ENCODE peak calls at places on chromosomes 1 and 21, in eight cellular contexts. One of them, this sample, is unnamed.
A peak's percentile ranks its signal among the peaks of the same experiment; 100 is the strongest.

GRCh38 chr1:94942171-94943128 is 15.5 kb upstream of the CNN3 start:
- DNase-seq in tibial nerve: no peak
- DNase-seq in fibroblast of mammary gland: peak; percentile 76
- DNase-seq in mucosa of descending colon: no peak
- DNase-seq in activated CD4-positive, alpha-beta T cell treated with anti-CD3 and anti-CD28 coated beads for 24 hours: no peak
- DNase-seq in HFF-Myc: no peak
- DNase-seq in non-pigmented ciliary epithelial cell: no peak
- DNase-seq in NAMALWA: no peak
- DNase-seq in this sample: no peak

GRCh38 chr1:158022554-158023278 is 29.3 kb downstream of the KIRREL1 start:
- DNase-seq in tibial nerve: no peak
- DNase-seq in fibroblast of mammary gland: no peak
- DNase-seq in mucosa of descending colon: no peak
- DNase-seq in activated CD4-positive, alpha-beta T cell treated with anti-CD3 and anti-CD28 coated beads for 24 hours: no peak
- DNase-seq in HFF-Myc: no peak
- DNase-seq in non-pigmented ciliary epithelial cell: no peak
- DNase-seq in NAMALWA: no peak
- DNase-seq in this sample: no peak

GRCh38 chr1:10737268-10737624 is 59.2 kb downstream of the CASZ1 start:
- DNase-seq in tibial nerve: no peak
- DNase-seq in fibroblast of mammary gland: no peak
- DNase-seq in mucosa of descending colon: no peak
- DNase-seq in activated CD4-positive, alpha-beta T cell treated with anti-CD3 and anti-CD28 coated beads for 24 hours: no peak
- DNase-seq in HFF-Myc: no peak
- DNase-seq in non-pigmented ciliary epithelial cell: no peak
- DNase-seq in NAMALWA: no peak
- DNase-seq in this sample: no peak

GRCh38 chr1:200670215-200671118 is 760 bp upstream of the DDX59 start:
- DNase-seq in tibial nerve: no peak
- DNase-seq in fibroblast of mammary gland: peak; percentile 85
- DNase-seq in mucosa of descending colon: no peak
- DNase-seq in activated CD4-positive, alpha-beta T cell treated with anti-CD3 and anti-CD28 coated beads for 24 hours: peak; percentile 3
- DNase-seq in HFF-Myc: no peak
- DNase-seq in non-pigmented ciliary epithelial cell: peak; percentile 28
- DNase-seq in NAMALWA: no peak
- DNase-seq in this sample: no peak

GRCh38 chr21:34640858-34641257 is 25.9 kb upstream of the RCAN1 start:
- DNase-seq in tibial nerve: no peak
- DNase-seq in fibroblast of mammary gland: peak; percentile 86
- DNase-seq in mucosa of descending colon: no peak
- DNase-seq in activated CD4-positive, alpha-beta T cell treated with anti-CD3 and anti-CD28 coated beads for 24 hours: no peak
- DNase-seq in HFF-Myc: peak; percentile 20
- DNase-seq in non-pigmented ciliary epithelial cell: peak; percentile 63
- DNase-seq in NAMALWA: no peak
- DNase-seq in this sample: no peak

GRCh38 chr21:43262427-43262826 is 93.6 kb downstream of the CRYAA start:
- DNase-seq in tibial nerve: no peak
- DNase-seq in fibroblast of mammary gland: no peak
- DNase-seq in mucosa of descending colon: peak; percentile 59
- DNase-seq in activated CD4-positive, alpha-beta T cell treated with anti-CD3 and anti-CD28 coated beads for 24 hours: no peak
- DNase-seq in HFF-Myc: no peak
- DNase-seq in non-pigmented ciliary epithelial cell: no peak
- DNase-seq in NAMALWA: no peak
- DNase-seq in this sample: peak; percentile 81

GRCh38 chr21:36065497-36066036 is 4.3 kb upstream of the CBR1 start:
- DNase-seq in tibial nerve: no peak
- DNase-seq in fibroblast of mammary gland: peak; percentile 80
- DNase-seq in mucosa of descending colon: no peak
- DNase-seq in activated CD4-positive, alpha-beta T cell treated with anti-CD3 and anti-CD28 coated beads for 24 hours: no peak
- DNase-seq in HFF-Myc: peak; percentile 65
- DNase-seq in non-pigmented ciliary epithelial cell: no peak
- DNase-seq in NAMALWA: no peak
- DNase-seq in this sample: no peak

GRCh38 chr1:41537257-41537656 is 52.8 kb upstream of the EDN2 start:
- DNase-seq in tibial nerve: no peak
- DNase-seq in fibroblast of mammary gland: peak; percentile 79
- DNase-seq in mucosa of descending colon: peak; percentile 28
- DNase-seq in activated CD4-positive, alpha-beta T cell treated with anti-CD3 and anti-CD28 coated beads for 24 hours: no peak
- DNase-seq in HFF-Myc: no peak
- DNase-seq in non-pigmented ciliary epithelial cell: peak; percentile 45
- DNase-seq in NAMALWA: peak; percentile 56
- DNase-seq in this sample: peak; percentile 25

GRCh38 chr1:171743014-171743870 is 1.4 kb upstream of the VAMP4 start:
- DNase-seq in tibial nerve: no peak
- DNase-seq in fibroblast of mammary gland: peak; percentile 97
- DNase-seq in mucosa of descending colon: no peak
- DNase-seq in activated CD4-positive, alpha-beta T cell treated with anti-CD3 and anti-CD28 coated beads for 24 hours: no peak
- DNase-seq in HFF-Myc: no peak
- DNase-seq in non-pigmented ciliary epithelial cell: no peak
- DNase-seq in NAMALWA: peak; percentile 34
- DNase-seq in this sample: peak; percentile 55

GRCh38 chr21:35926003-35926541 is 134.3 kb downstream of the SETD4 start:
- DNase-seq in tibial nerve: no peak
- DNase-seq in fibroblast of mammary gland: no peak
- DNase-seq in mucosa of descending colon: no peak
- DNase-seq in activated CD4-positive, alpha-beta T cell treated with anti-CD3 and anti-CD28 coated beads for 24 hours: no peak
- DNase-seq in HFF-Myc: no peak
- DNase-seq in non-pigmented ciliary epithelial cell: no peak
- DNase-seq in NAMALWA: no peak
- DNase-seq in this sample: no peak

GRCh38 chr1:90045853-90046563 is 51.1 kb downstream of the ZNF326 start:
- DNase-seq in tibial nerve: no peak
- DNase-seq in fibroblast of mammary gland: peak; percentile 16
- DNase-seq in mucosa of descending colon: no peak
- DNase-seq in activated CD4-positive, alpha-beta T cell treated with anti-CD3 and anti-CD28 coated beads for 24 hours: no peak
- DNase-seq in HFF-Myc: no peak
- DNase-seq in non-pigmented ciliary epithelial cell: peak; percentile 1
- DNase-seq in NAMALWA: peak; percentile 59
- DNase-seq in this sample: no peak

This sample was measured in islet precursor cell.